ENCODE peak calls at places on chromosomes 12 and 14, in eight cellular contexts. A is mesothelial cell of epicardium, O is BJ, L is neural crest cell, B is ascending aorta, E is SK-N-SH, W is fibroblast of mammary gland, I is BE2C. R is an unnamed sample.

GRCh38 chr12:123916729-123917128 is 55.9 kb downstream of the CCDC92 start:
- DNase-seq in W (peak; percentile 58), A (no peak), O (no peak), I (no peak), E (no peak), L (no peak), B (no peak), R (no peak)

GRCh38 chr12:28189774-28190320 is 409 bp upstream of the CCDC91 start:
- DNase-seq in E (no peak), L (no peak), B (no peak), O (no peak), A (no peak), W (no peak), I (no peak), R (no peak)

GRCh38 chr14:22870811-22871199 is 735 bp upstream of the LRP10 start:
- DNase-seq in O (no peak), A (no peak), B (no peak), E (no peak), I (no peak), W (no peak), L (no peak), R (no peak)

GRCh38 chr12:89075890-89076591 is 276.3 kb downstream of the DUSP6 start:
- DNase-seq in O (no peak), B (no peak), L (no peak), E (no peak), A (no peak), W (peak; percentile 43), I (no peak), R (no peak)

GRCh38 chr12:62915130-62915529 is 19.8 kb downstream of the PPM1H start:
- DNase-seq in W (no peak), B (no peak), L (no peak), A (no peak), E (no peak), O (no peak), I (no peak), R (no peak)

GRCh38 chr12:28104893-28105864 is 85.1 kb upstream of the CCDC91 start:
- DNase-seq in B (no peak), L (no peak), A (no peak), W (peak; percentile 16), O (no peak), I (no peak), E (no peak), R (no peak)

GRCh38 chr14:54564071-54564798 is 2.7 kb upstream of the SAMD4A start:
- DNase-seq in I (no peak), L (no peak), B (no peak), A (no peak), O (no peak), W (peak; percentile 65), E (peak; percentile 33), R (no peak)

GRCh38 chr12:107091989-107092641 is 1.2 kb downstream of the CRY1 start:
- DNase-seq in B (peak; percentile 70), O (peak; percentile 81), E (peak; percentile 57), I (peak; percentile 46), L (peak; percentile 34), A (peak; percentile 19), W (peak; percentile 96), R (peak; percentile 99)

GRCh38 chr12:19382111-19382526 is 57.2 kb upstream of the AEBP2 start:
- DNase-seq in O (peak; percentile 20), A (no peak), B (peak; percentile 60), I (no peak), E (no peak), W (peak; percentile 87), L (no peak), R (peak; percentile 60)

GRCh38 chr14:38210587-38211257 is 3.0 kb downstream of the SSTR1 start:
- DNase-seq in A (no peak), E (no peak), W (peak; percentile 57), L (no peak), B (no peak), O (no peak), I (peak; percentile 32), R (peak; percentile 43)

DNA sequence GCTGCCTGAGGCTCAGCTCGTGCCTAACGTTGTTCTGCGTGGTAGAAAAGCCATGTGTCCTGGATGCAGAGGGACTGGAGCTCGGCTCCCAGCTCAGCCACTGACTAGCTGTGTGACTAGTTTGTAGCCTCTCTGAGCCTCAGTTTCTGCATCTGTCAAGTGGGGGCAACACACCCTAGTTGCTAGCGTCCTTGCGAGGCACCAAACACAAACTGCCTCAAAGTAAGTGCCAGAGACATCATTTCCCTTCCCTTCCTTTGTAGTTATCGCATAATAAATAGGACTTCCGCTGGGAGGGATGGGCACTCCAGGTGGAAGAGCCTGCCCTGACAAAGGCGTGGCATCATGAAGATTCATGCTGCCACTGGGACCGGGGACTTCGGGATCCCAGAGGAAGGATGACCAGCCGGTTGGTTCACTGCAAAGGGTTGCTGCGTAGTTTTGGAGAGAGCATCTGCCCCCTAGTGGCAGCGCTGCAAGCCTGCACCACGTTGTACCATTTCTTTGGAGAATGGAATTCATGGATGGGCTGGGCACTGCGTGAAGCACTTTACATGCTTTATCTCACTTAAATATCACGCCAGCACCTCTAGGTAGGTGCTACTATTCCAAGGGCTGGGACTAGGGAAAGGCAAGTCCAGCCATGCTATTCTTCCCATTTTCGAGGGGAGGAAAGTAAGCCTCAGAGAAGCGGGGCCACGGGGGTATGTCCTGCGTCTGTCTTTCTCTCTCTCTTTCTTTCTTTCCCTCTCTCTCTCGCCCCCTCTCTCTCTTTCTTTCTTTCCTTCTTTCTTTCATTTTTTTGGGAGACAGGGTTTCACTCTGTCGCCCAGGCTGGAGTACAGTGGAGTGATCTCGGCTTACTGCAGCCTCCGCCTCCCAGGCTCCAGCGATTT is 4.6 kb downstream of the CCDC197 start:
- DNase-seq in L (peak; percentile 64), A (no peak), I (peak; percentile 67), E (peak; percentile 86), O (no peak), W (peak; percentile 63), B (no peak), R (peak; percentile 59)
- TF ChIP-seq CTCF in L (peak; percentile 98), A (peak; percentile 95), I (peak; percentile 98), E (peak; percentile 94), O (peak; percentile 98), W (peak; percentile 96), B (peak; percentile 96), R (peak; percentile 99)

GRCh38 chr12:112124918-112125249 is 476 bp upstream of the TRAFD1 start:
- DNase-seq in B (no peak), I (no peak), W (no peak), A (no peak), L (no peak), O (no peak), E (no peak), R (no peak)

GRCh38 chr12:112122823-112123690 is 2.3 kb upstream of the TRAFD1 start:
- DNase-seq in B (peak; percentile 56), A (no peak), W (peak; percentile 84), O (peak; percentile 52), I (no peak), L (no peak), E (no peak), R (peak; percentile 81)

GRCh38 chr12:112126000-112126431 is 656 bp downstream of the TRAFD1 start:
- DNase-seq in A (no peak), B (no peak), I (no peak), O (no peak), E (peak; percentile 36), L (no peak), W (no peak), R (no peak)

GRCh38 chr12:112126916-112127315 is 1.6 kb downstream of the TRAFD1 start:
- DNase-seq in B (no peak), W (no peak), L (no peak), I (no peak), E (no peak), O (no peak), A (no peak), R (no peak)

DNA sequence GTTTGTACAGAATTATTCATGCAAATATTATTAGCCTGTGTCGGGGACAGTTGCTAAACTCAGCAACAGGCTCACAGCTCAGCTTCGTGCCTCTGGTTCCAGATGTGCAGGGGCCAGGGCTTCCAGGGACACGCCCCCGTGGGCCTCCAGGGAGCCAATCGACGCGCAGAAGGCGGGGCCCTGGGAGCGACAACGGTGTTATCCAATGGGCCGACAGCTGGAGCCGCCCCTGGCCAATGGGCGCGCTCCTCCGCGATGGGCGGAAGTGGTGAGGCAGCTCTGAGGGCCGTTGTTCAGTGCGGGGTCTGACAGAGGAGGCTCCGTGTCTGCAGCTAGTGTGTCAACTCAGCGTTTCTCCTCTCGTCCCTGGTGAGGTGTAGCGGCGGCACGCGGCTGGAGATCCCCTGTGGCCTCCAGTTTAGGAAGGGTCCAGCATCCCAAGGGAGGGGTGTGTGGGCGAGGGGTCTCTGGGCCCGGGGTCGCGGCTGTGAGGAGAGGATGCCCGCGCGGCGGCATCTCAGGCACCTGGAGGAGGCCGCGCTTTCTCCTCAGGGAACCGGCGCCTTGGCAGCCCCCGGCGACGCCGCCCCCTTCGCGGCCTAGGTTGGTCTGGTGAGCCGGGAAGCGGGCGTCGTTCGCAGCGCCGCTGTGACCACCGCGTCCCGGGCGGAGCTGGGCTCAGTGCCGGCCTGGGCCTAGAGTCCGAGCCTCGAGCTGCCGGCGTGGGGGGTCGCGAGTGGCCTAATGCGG is at the start of gene TRAFD1:
- DNase-seq in E (peak; percentile 99), B (peak; percentile 98), W (peak; percentile 95), O (peak; percentile 80), A (peak; percentile 94), L (peak; percentile 99), I (peak; percentile 99), R (peak; percentile 96)
- TF ChIP-seq CTCF in E (no peak), B (no peak), W (no peak), O (no peak), A (no peak), L (no peak), I (no peak), R (no peak)

GRCh38 chr14:101591582-101591981 is 30.3 kb downstream of the DIO3 start:
- DNase-seq in E (no peak), A (no peak), L (no peak), B (no peak), I (no peak), W (no peak), O (no peak), R (no peak)

GRCh38 chr14:101591121-101591520 is 29.8 kb downstream of the DIO3 start:
- DNase-seq in A (no peak), I (no peak), W (no peak), O (no peak), E (peak; percentile 9), B (no peak), L (no peak), R (no peak)

GRCh38 chr14:101594511-101595148 is 33.3 kb downstream of the DIO3 start:
- DNase-seq in A (no peak), L (no peak), W (no peak), O (no peak), B (no peak), I (no peak), E (no peak), R (no peak)

GRCh38 chr14:101595349-101595748 is 34.1 kb downstream of the DIO3 start:
- DNase-seq in E (no peak), B (no peak), L (no peak), I (no peak), W (no peak), A (no peak), O (no peak), R (no peak)

GRCh38 chr14:101593411-101594181 is 32.3 kb downstream of the DIO3 start:
- DNase-seq in L (no peak), E (no peak), O (no peak), W (no peak), A (no peak), B (no peak), I (no peak), R (no peak)
- TF ChIP-seq CTCF in L (no peak), E (no peak), O (no peak), W (no peak), A (no peak), B (no peak), I (no peak), R (no peak)

DNA sequence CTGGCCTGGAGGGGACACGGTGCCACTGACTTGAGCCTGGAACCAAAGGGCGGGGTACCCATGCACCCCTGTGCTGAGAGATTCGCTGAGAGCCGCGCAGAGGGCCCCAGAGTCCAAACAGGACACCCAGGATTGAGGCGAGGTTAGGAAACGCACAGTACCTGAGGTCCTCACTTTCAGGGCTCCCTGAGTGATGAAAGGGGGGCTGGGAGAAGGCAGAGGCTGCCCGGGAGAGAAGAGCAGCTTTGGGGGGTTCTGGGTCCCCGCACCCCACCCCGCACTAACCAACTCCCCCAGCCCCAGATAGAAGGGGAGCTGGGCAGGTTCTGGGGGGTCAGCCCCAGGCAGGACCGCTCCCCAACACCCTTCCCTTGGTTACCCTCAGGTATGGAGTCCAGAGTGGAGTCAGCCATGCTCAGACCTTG is 14.5 kb upstream of the ANKRD9 start:
- DNase-seq in B (no peak), L (no peak), W (no peak), E (no peak), A (no peak), O (no peak), I (no peak), R (no peak)
- TF ChIP-seq CTCF in B (no peak), L (no peak), W (no peak), E (no peak), A (no peak), O (no peak), I (no peak), R (no peak)

R was measured in HFFc6.